ENCODE peak calls at places on chromosomes 13 and 19, in nine cellular contexts. One of them, this sample, is unnamed.

GRCh38 chr19:45323671-45324081 is 1.0 kb upstream of the CKM start:
- DNase-seq in AG09319: no peak
- DNase-seq in endothelial cell: no peak
- DNase-seq in AG04450: no peak
- DNase-seq in glutamatergic neuron: no peak
- DNase-seq in NCI-H2171: no peak
- DNase-seq in cerebellar nuclear complex: no peak
- DNase-seq in stimulated activated CD4-positive, alpha-beta T cell treated with anti-CD3 and anti-CD28 coated beads, Interleukin-1b, Interleukin-23, amount 100 ng/mL, for 24 hours: no peak
- DNase-seq in GM06990: no peak
- DNase-seq in this sample: no peak

GRCh38 chr13:66574606-66575005 is 655.5 kb downstream of the PCDH9 start:
- DNase-seq in AG09319: no peak
- DNase-seq in endothelial cell: no peak
- DNase-seq in AG04450: no peak
- DNase-seq in glutamatergic neuron: no peak
- DNase-seq in NCI-H2171: no peak
- DNase-seq in cerebellar nuclear complex: no peak
- DNase-seq in stimulated activated CD4-positive, alpha-beta T cell treated with anti-CD3 and anti-CD28 coated beads, Interleukin-1b, Interleukin-23, amount 100 ng/mL, for 24 hours: no peak
- DNase-seq in GM06990: no peak
- DNase-seq in this sample: no peak

GRCh38 chr13:75694742-75695141 is 58.6 kb downstream of the LMO7 start:
- DNase-seq in AG09319: no peak
- DNase-seq in endothelial cell: no peak
- DNase-seq in AG04450: no peak
- DNase-seq in glutamatergic neuron: no peak
- DNase-seq in NCI-H2171: no peak
- DNase-seq in cerebellar nuclear complex: no peak
- DNase-seq in stimulated activated CD4-positive, alpha-beta T cell treated with anti-CD3 and anti-CD28 coated beads, Interleukin-1b, Interleukin-23, amount 100 ng/mL, for 24 hours: no peak
- DNase-seq in GM06990: no peak
- DNase-seq in this sample: no peak

GRCh38 chr19:7742991-7743390 is 4.3 kb downstream of the CD209 start:
- DNase-seq in AG09319: no peak
- DNase-seq in endothelial cell: no peak
- DNase-seq in AG04450: no peak
- DNase-seq in glutamatergic neuron: no peak
- DNase-seq in NCI-H2171: peak
- DNase-seq in cerebellar nuclear complex: no peak
- DNase-seq in stimulated activated CD4-positive, alpha-beta T cell treated with anti-CD3 and anti-CD28 coated beads, Interleukin-1b, Interleukin-23, amount 100 ng/mL, for 24 hours: no peak
- DNase-seq in GM06990: no peak
- DNase-seq in this sample: no peak

GRCh38 chr13:49995535-49996165 is 1.2 kb upstream of the TRIM13 start:
- DNase-seq in AG09319: no peak
- DNase-seq in endothelial cell: no peak
- DNase-seq in AG04450: no peak
- DNase-seq in glutamatergic neuron: no peak
- DNase-seq in NCI-H2171: no peak
- DNase-seq in cerebellar nuclear complex: no peak
- DNase-seq in stimulated activated CD4-positive, alpha-beta T cell treated with anti-CD3 and anti-CD28 coated beads, Interleukin-1b, Interleukin-23, amount 100 ng/mL, for 24 hours: no peak
- DNase-seq in GM06990: no peak
- DNase-seq in this sample: no peak

GRCh38 chr19:42095814-42096230 is 19.9 kb downstream of the ZNF574 start:
- DNase-seq in AG09319: no peak
- DNase-seq in endothelial cell: peak
- DNase-seq in AG04450: no peak
- DNase-seq in glutamatergic neuron: peak
- DNase-seq in NCI-H2171: no peak
- DNase-seq in cerebellar nuclear complex: no peak
- DNase-seq in stimulated activated CD4-positive, alpha-beta T cell treated with anti-CD3 and anti-CD28 coated beads, Interleukin-1b, Interleukin-23, amount 100 ng/mL, for 24 hours: no peak
- DNase-seq in GM06990: no peak
- DNase-seq in this sample: no peak

GRCh38 chr19:10086032-10086903 is at the start of gene SHFL:
- DNase-seq in AG09319: peak
- DNase-seq in endothelial cell: peak
- DNase-seq in AG04450: no peak
- DNase-seq in glutamatergic neuron: no peak
- DNase-seq in NCI-H2171: no peak
- DNase-seq in cerebellar nuclear complex: no peak
- DNase-seq in stimulated activated CD4-positive, alpha-beta T cell treated with anti-CD3 and anti-CD28 coated beads, Interleukin-1b, Interleukin-23, amount 100 ng/mL, for 24 hours: peak
- DNase-seq in GM06990: peak
- DNase-seq in this sample: no peak

GRCh38 chr19:37907735-37908066 is 693 bp downstream of the SIPA1L3 start:
- DNase-seq in AG09319: no peak
- DNase-seq in endothelial cell: no peak
- DNase-seq in AG04450: no peak
- DNase-seq in glutamatergic neuron: no peak
- DNase-seq in NCI-H2171: no peak
- DNase-seq in cerebellar nuclear complex: no peak
- DNase-seq in stimulated activated CD4-positive, alpha-beta T cell treated with anti-CD3 and anti-CD28 coated beads, Interleukin-1b, Interleukin-23, amount 100 ng/mL, for 24 hours: no peak
- DNase-seq in GM06990: no peak
- DNase-seq in this sample: no peak

GRCh38 chr19:1259873-1260748 is 9.0 kb upstream of the CIRBP start:
- DNase-seq in AG09319: no peak
- DNase-seq in endothelial cell: no peak
- DNase-seq in AG04450: no peak
- DNase-seq in glutamatergic neuron: no peak
- DNase-seq in NCI-H2171: no peak
- DNase-seq in cerebellar nuclear complex: no peak
- DNase-seq in stimulated activated CD4-positive, alpha-beta T cell treated with anti-CD3 and anti-CD28 coated beads, Interleukin-1b, Interleukin-23, amount 100 ng/mL, for 24 hours: peak
- DNase-seq in GM06990: peak
- DNase-seq in this sample: no peak

GRCh38 chr13:39037410-39037879 is 444 bp downstream of the PROSER1 start:
- DNase-seq in AG09319: no peak
- DNase-seq in endothelial cell: no peak
- DNase-seq in AG04450: no peak
- DNase-seq in glutamatergic neuron: no peak
- DNase-seq in NCI-H2171: peak
- DNase-seq in cerebellar nuclear complex: no peak
- DNase-seq in stimulated activated CD4-positive, alpha-beta T cell treated with anti-CD3 and anti-CD28 coated beads, Interleukin-1b, Interleukin-23, amount 100 ng/mL, for 24 hours: no peak
- DNase-seq in GM06990: no peak
- DNase-seq in this sample: no peak

GRCh38 chr13:76715043-76715442 is 171.2 kb downstream of the KCTD12 start:
- DNase-seq in AG09319: no peak
- DNase-seq in endothelial cell: no peak
- DNase-seq in AG04450: no peak
- DNase-seq in glutamatergic neuron: no peak
- DNase-seq in NCI-H2171: no peak
- DNase-seq in cerebellar nuclear complex: no peak
- DNase-seq in stimulated activated CD4-positive, alpha-beta T cell treated with anti-CD3 and anti-CD28 coated beads, Interleukin-1b, Interleukin-23, amount 100 ng/mL, for 24 hours: no peak
- DNase-seq in GM06990: no peak
- DNase-seq in this sample: no peak

GRCh38 chr13:45989607-45990006 is 62.9 kb downstream of the ZC3H13 start:
- DNase-seq in AG09319: peak
- DNase-seq in endothelial cell: no peak
- DNase-seq in AG04450: peak
- DNase-seq in glutamatergic neuron: no peak
- DNase-seq in NCI-H2171: no peak
- DNase-seq in cerebellar nuclear complex: no peak
- DNase-seq in stimulated activated CD4-positive, alpha-beta T cell treated with anti-CD3 and anti-CD28 coated beads, Interleukin-1b, Interleukin-23, amount 100 ng/mL, for 24 hours: no peak
- DNase-seq in GM06990: no peak
- DNase-seq in this sample: no peak

GRCh38 chr19:30158067-30158892 is 213.9 kb upstream of the ZNF536 start:
- DNase-seq in AG09319: no peak
- DNase-seq in endothelial cell: no peak
- DNase-seq in AG04450: no peak
- DNase-seq in glutamatergic neuron: no peak
- DNase-seq in NCI-H2171: no peak
- DNase-seq in cerebellar nuclear complex: no peak
- DNase-seq in stimulated activated CD4-positive, alpha-beta T cell treated with anti-CD3 and anti-CD28 coated beads, Interleukin-1b, Interleukin-23, amount 100 ng/mL, for 24 hours: no peak
- DNase-seq in GM06990: no peak
- DNase-seq in this sample: no peak